ENCODE peak calls at places on chromosomes 4 and X, in five cellular contexts. X is HCT116, V is HL-60, Y is H1, Z is Panc1. W is an unnamed sample.

GRCh38 chr4:683982-684571 is 4.9 kb downstream of the SLC49A3 start:
- DNase-seq in X (peak; percentile 51), V (peak; percentile 27), Y (no peak), Z (no peak), W (no peak)

GRCh38 chrX:80747832-80748231 is 61.8 kb downstream of the BRWD3 start:
- DNase-seq in X (no peak), V (no peak), Y (no peak), Z (no peak), W (no peak)

GRCh38 chr4:93303440-93303839 is 525.1 kb upstream of the ATOH1 start:
- DNase-seq in X (no peak), V (no peak), Y (no peak), Z (no peak), W (no peak)

GRCh38 chrX:40174594-40175415 is 77.0 kb upstream of the BCOR start:
- DNase-seq in X (no peak), V (peak; percentile 36), Y (no peak), Z (no peak), W (no peak)

GRCh38 chr4:173191623-173192041 is 23.0 kb downstream of the GALNT7 start:
- DNase-seq in X (no peak), V (no peak), Y (no peak), Z (no peak), W (no peak)

GRCh38 chr4:19615086-19615689 is 636.5 kb upstream of the SLIT2 start:
- DNase-seq in X (no peak), V (no peak), Y (no peak), Z (no peak), W (no peak)

GRCh38 chr4:174204194-174204831 is 79.2 kb downstream of the FBXO8 start:
- DNase-seq in X (no peak), V (no peak), Y (no peak), Z (no peak), W (no peak)

GRCh38 chr4:175758595-175758994 is 53.5 kb downstream of the GPM6A start:
- DNase-seq in X (no peak), V (no peak), Y (no peak), Z (no peak), W (no peak)

GRCh38 chrX:119809185-119809666 is 17.8 kb upstream of the RPL39 start:
- DNase-seq in X (no peak), V (no peak), Y (no peak), Z (no peak), W (no peak)

GRCh38 chr4:57023104-57023503 is 44.4 kb downstream of the POLR2B start:
- DNase-seq in X (no peak), V (no peak), Y (no peak), Z (no peak), W (no peak)

GRCh38 chrX:86002076-86002896 is 45.1 kb downstream of the CHM start:
- DNase-seq in X (peak; percentile 7), V (peak; percentile 1), Y (peak; percentile 56), Z (no peak), W (no peak)

GRCh38 chr4:951186-951585 is 18.9 kb downstream of the TMEM175 start:
- DNase-seq in X (no peak), V (no peak), Y (no peak), Z (no peak), W (no peak)

GRCh38 chr4:176584031-176584430 is 208.7 kb downstream of the VEGFC start:
- DNase-seq in X (no peak), V (no peak), Y (no peak), Z (no peak), W (no peak)

GRCh38 chrX:20521245-20521644 is 254.5 kb upstream of the RPS6KA3 start:
- DNase-seq in X (no peak), V (no peak), Y (no peak), Z (no peak), W (no peak)

GRCh38 chr4:1084796-1085403 is 28.5 kb downstream of the RNF212 start:
- DNase-seq in X (no peak), V (no peak), Y (no peak), Z (no peak), W (no peak)

GRCh38 chrX:45172890-45173289 is 27.8 kb downstream of the DIPK2B start:
- DNase-seq in X (peak; percentile 21), V (peak; percentile 53), Y (no peak), Z (peak; percentile 5), W (no peak)

GRCh38 chr4:2788532-2789103 is 4.3 kb upstream of the SH3BP2 start:
- DNase-seq in X (no peak), V (peak; percentile 38), Y (no peak), Z (no peak), W (no peak)

GRCh38 chr4:156242390-156242789 is 288.7 kb upstream of the CTSO start:
- DNase-seq in X (no peak), V (no peak), Y (no peak), Z (no peak), W (no peak)

GRCh38 chrX:113392355-113392754 is 551.7 kb upstream of the AMOT start:
- DNase-seq in X (no peak), V (no peak), Y (no peak), Z (no peak), W (no peak)

GRCh38 chr4:113288691-113289090 is 239.2 kb downstream of the ANK2 start:
- DNase-seq in X (no peak), V (no peak), Y (no peak), Z (no peak), W (no peak)

GRCh38 chr4:60296381-60296780 is 903.7 kb upstream of the ADGRL3 start:
- DNase-seq in X (no peak), V (no peak), Y (no peak), Z (no peak), W (no peak)

GRCh38 chr4:151541438-151542071 is 132.6 kb downstream of the FHIP1A start:
- DNase-seq in X (peak; percentile 21), V (no peak), Y (no peak), Z (peak; percentile 81), W (no peak)

GRCh38 chr4:138616775-138617174 is 374.6 kb upstream of the SLC7A11 start:
- DNase-seq in X (no peak), V (no peak), Y (no peak), Z (no peak), W (no peak)

GRCh38 chr4:173095022-173095421 is 73.6 kb upstream of the GALNT7 start:
- DNase-seq in X (no peak), V (no peak), Y (no peak), Z (no peak), W (no peak)

GRCh38 chr4:8391972-8392371 is 48.6 kb downstream of the ACOX3 start:
- DNase-seq in X (no peak), V (no peak), Y (no peak), Z (no peak), W (no peak)
- H3K4me3 ChIP-seq in X (no peak overlapping the region), V (no peak overlapping the region), Y (no peak overlapping the region), Z (no peak overlapping the region), W (no peak overlapping the region)

GRCh38 chr4:76704133-76704881 is 193.6 kb downstream of the SOWAHB start:
- DNase-seq in X (peak; percentile 68), V (no peak), Y (no peak), Z (no peak), W (no peak)
- TF ChIP-seq POLR2AphosphoS5 in X (no peak), V (no peak), Y (no peak), Z (no peak), W (no peak)

DNA sequence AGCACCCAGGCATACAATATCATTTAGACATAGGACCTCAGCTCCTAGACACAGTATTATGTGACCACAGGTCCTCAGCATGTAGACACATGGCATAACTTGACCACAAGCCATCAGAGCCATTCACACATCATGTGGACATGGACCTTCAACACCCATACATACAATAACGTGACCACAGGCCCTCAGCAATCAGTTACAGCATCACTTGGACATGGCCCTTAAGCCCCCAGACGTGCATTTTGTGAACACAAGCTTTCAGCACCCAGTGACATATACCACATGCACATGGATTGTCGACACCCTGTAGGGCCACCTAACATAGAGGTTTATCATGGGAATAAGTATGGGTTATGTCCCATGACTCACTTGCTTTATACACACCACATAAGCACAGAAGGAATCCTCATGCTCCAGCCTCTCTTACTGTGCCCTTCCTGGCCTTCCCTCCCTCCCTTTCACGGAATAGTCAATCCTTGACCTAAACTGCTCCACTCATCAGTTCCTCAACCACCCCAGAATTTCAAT is 1.9 kb downstream of the TSPYL2 start:
- DNase-seq in X (no peak), V (no peak), Y (no peak), Z (no peak), W (no peak)
- H3K4me3 ChIP-seq in X (no peak overlapping the region), V (no peak overlapping the region), Y (no peak overlapping the region), Z (no peak overlapping the region), W (peak overlapping the region; percentile 80)

GRCh38 chr4:7887415-7887814 is 52.2 kb downstream of the AFAP1 start:
- DNase-seq in X (no peak), V (no peak), Y (no peak), Z (no peak), W (peak; percentile 66)
- TF ChIP-seq POLR2AphosphoS5 in X (no peak), V (no peak), Y (no peak), Z (no peak), W (no peak)

DNA sequence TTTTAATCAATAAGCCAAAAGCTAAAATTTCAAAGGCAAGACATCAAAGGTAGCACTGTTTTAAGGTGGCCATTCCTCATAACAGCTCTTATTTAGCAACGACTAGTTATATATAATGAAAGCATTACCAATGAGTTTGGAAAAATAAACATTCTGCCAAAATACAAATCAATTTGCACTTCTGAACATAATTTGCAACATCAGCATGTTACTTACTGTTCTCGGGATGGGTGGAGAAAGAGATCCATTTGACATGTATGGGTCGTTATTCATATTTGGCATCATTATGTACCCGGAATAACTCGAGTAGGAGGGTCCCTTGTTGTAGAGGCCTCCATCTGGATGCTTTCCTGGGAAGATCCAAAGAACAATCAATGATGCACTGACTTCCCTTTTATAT is 5.4 kb downstream of the LEF1 start:
- DNase-seq in X (no peak), V (no peak), Y (no peak), Z (no peak), W (no peak)
- H3K4me3 ChIP-seq in X (no peak overlapping the region), V (no peak overlapping the region), Y (no peak overlapping the region), Z (no peak overlapping the region), W (no peak overlapping the region)

DNA sequence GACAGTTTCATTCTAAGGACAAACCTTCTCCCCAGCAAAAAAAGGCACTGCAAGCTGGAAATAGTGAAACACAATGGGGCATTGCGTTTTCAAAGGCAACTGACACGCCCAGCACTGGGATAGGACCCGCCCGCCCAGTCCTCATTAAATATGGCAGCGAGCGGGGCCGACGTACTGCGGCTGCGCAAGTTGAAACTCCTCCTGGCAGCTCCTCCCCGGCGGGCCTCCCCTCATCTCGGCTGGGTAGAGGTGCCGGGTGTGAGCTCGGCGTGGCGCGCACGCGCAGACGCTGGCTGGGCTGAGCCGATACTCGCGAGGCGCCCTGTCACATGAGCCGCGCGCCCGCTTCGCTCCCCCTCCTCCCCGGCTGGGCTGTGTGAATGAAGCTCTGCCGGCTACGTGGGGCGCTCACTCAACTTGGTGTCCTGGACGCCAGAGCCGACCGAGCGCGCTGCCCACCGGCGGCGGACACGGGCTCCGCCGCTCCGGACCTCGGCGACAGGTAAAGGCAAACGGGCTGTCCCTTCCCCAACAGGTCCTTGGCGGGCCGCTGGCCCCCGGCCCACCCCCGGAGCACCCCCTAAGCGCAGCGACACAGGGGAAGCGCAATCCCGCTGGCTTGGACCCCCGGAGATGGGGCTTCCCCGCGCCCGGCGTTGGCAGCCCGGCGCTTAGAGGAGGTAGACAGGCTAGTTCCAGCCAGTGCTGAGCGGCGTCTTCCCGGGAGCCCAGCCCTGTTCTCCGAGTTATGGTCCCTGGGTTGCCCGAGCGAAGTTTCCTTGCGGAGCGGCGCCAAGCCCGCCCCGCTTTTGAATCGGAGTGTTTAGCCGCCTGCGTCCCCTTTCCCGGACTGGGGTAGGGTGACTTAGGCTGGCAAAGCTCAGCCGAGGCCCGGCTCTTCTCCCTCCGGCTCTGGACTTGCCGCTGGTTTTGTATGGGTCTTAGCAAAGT is at the start of gene CLCN5:
- DNase-seq in X (peak; percentile 85), V (peak; percentile 94), Y (peak; percentile 86), Z (peak; percentile 64), W (peak; percentile 60)
- TF ChIP-seq POLR2AphosphoS5 in X (peak; percentile 40), V (no peak), Y (no peak), Z (peak; percentile 60), W (peak; percentile 62)

W was measured in SK-N-MC.